ENCODE peak calls at places on chromosomes 11 and 22, in six cellular contexts. One of them, this sample, is unnamed.

GRCh38 chr22:37309221-37310074 is 27.1 kb downstream of the CYTH4 start:
- DNase-seq in progenitor cell of endocrine pancreas: no peak
- DNase-seq in foreskin fibroblast: no peak
- DNase-seq in endothelial cell of umbilical vein: no peak
- DNase-seq in left lung: peak
- DNase-seq in colonic mucosa: no peak
- DNase-seq in this sample: peak

GRCh38 chr11:72824811-72825505 is 10.7 kb downstream of the ATG16L2 start:
- DNase-seq in colonic mucosa: no peak
- DNase-seq in endothelial cell of umbilical vein: no peak
- DNase-seq in foreskin fibroblast: no peak
- DNase-seq in progenitor cell of endocrine pancreas: no peak
- DNase-seq in left lung: no peak
- DNase-seq in this sample: no peak

GRCh38 chr11:57205046-57205671 is 23.4 kb downstream of the LRRC55 start:
- DNase-seq in progenitor cell of endocrine pancreas: no peak
- DNase-seq in colonic mucosa: no peak
- DNase-seq in left lung: no peak
- DNase-seq in endothelial cell of umbilical vein: no peak
- DNase-seq in foreskin fibroblast: peak
- DNase-seq in this sample: no peak

GRCh38 chr11:114614127-114614720 is 18.6 kb upstream of the NXPE4 start:
- DNase-seq in left lung: no peak
- DNase-seq in colonic mucosa: peak
- DNase-seq in endothelial cell of umbilical vein: no peak
- DNase-seq in progenitor cell of endocrine pancreas: no peak
- DNase-seq in foreskin fibroblast: no peak
- DNase-seq in this sample: no peak

GRCh38 chr11:64531422-64531821 is 59.6 kb upstream of the SLC22A12 start:
- DNase-seq in progenitor cell of endocrine pancreas: no peak
- DNase-seq in foreskin fibroblast: no peak
- DNase-seq in endothelial cell of umbilical vein: no peak
- DNase-seq in left lung: no peak
- DNase-seq in colonic mucosa: no peak
- DNase-seq in this sample: no peak

GRCh38 chr11:65616575-65617001 is 1.0 kb downstream of the PCNX3 start:
- DNase-seq in colonic mucosa: no peak
- DNase-seq in endothelial cell of umbilical vein: no peak
- DNase-seq in foreskin fibroblast: no peak
- DNase-seq in progenitor cell of endocrine pancreas: no peak
- DNase-seq in left lung: no peak
- DNase-seq in this sample: no peak

GRCh38 chr11:94926698-94927237 is 46.6 kb downstream of the CWC15 start:
- DNase-seq in colonic mucosa: peak
- DNase-seq in foreskin fibroblast: peak
- DNase-seq in endothelial cell of umbilical vein: peak
- DNase-seq in left lung: no peak
- DNase-seq in progenitor cell of endocrine pancreas: no peak
- DNase-seq in this sample: no peak

GRCh38 chr11:9974375-9974774 is 310.5 kb downstream of the SWAP70 start:
- DNase-seq in endothelial cell of umbilical vein: no peak
- DNase-seq in foreskin fibroblast: no peak
- DNase-seq in progenitor cell of endocrine pancreas: no peak
- DNase-seq in left lung: no peak
- DNase-seq in colonic mucosa: no peak
- DNase-seq in this sample: no peak

GRCh38 chr11:32312865-32313403 is 122.4 kb downstream of the WT1 start:
- DNase-seq in left lung: no peak
- DNase-seq in colonic mucosa: peak
- DNase-seq in endothelial cell of umbilical vein: peak
- DNase-seq in foreskin fibroblast: peak
- DNase-seq in progenitor cell of endocrine pancreas: no peak
- DNase-seq in this sample: peak

GRCh38 chr11:119711476-119711875 is 17.5 kb downstream of the NECTIN1 start:
- DNase-seq in progenitor cell of endocrine pancreas: no peak
- DNase-seq in foreskin fibroblast: no peak
- DNase-seq in left lung: no peak
- DNase-seq in endothelial cell of umbilical vein: no peak
- DNase-seq in colonic mucosa: no peak
- DNase-seq in this sample: no peak

DNA sequence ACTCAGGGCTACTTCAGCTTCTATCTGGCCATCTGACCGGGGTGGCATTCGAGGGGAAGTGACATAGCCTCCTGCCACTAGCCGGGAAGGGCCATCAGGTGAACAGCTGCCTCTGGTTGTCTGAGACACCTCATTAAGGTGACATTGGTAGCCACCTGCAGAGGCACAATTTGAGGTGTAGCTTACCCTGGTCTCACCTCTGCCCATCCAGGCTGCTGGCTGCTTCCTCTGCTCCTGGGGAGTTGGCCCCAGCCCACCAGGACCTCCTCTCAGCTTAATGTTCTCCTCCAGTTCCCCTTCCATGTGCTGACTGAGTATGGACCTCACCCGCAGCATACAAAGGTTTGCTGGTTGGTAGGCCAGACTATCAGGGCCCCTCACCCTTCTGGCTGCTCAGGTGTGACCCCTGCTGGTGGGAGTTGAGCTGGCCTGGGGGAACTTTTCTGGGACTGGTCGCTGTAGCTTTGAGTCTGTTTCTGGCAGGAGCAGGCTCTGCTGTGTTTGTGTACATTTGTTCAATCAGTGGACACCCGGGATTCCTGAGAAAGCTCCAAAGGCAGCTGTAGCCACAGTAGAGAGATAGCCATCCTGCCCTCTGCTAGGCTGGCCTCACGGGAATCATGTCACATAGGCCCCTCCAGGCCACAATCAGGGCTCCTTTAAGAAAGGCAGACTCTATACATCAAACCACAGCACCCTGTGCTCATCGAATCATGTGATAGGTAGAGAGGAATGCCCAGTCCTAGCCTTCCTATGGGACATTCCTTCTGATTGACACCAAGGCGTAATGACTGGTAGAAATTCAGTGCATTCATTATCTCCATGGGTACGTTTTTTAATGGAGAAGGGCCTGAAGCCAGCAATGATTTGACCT is 295.1 kb upstream of the PLET1 start:
- DNase-seq in endothelial cell of umbilical vein: peak
- DNase-seq in left lung: peak
- DNase-seq in progenitor cell of endocrine pancreas: peak
- DNase-seq in colonic mucosa: peak
- DNase-seq in foreskin fibroblast: peak
- DNase-seq in this sample: peak
- TF ChIP-seq CTCF in endothelial cell of umbilical vein: peak
- TF ChIP-seq CTCF in left lung: peak
- TF ChIP-seq CTCF in progenitor cell of endocrine pancreas: peak
- TF ChIP-seq CTCF in colonic mucosa: peak
- TF ChIP-seq CTCF in foreskin fibroblast: peak
- TF ChIP-seq CTCF in this sample: peak

DNA sequence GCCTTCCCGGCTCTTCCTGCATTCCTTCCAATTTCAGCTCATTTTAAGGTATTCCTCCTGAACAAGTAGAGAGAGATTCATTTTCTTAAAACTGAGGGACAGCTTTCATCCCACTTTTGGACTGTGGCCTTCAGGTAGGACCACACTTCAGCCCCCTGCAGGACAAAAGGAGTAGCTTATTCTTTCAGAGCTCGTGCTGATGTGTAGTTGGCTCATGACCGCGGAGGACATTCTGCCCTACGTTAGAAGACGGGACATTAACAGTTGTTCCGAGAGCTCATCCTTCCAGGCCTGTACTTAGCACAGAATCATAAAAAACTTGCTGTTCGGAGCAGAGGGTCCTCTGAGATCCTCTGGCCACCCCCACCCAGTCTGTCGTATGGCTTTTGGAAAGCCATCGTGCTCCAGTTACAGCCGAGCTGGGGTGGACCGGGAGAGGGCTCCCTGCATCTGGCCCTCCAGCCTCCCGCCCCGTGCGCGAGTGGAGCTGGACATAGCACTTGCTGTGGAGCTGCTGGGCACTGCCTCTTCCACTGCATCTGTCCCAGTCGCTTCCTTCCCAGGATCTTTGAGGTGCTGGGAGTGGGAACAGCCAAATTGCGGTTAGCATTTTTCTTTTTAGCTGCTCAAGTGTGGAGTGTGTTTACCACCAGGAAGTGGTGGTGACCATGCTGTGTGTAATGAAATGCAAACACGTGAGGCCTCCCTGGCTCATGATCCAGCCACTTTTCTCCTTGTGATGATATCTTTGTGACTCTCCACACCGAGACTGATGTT is 250.3 kb downstream of the TBC1D22A start:
- DNase-seq in progenitor cell of endocrine pancreas: no peak
- DNase-seq in colonic mucosa: no peak
- DNase-seq in foreskin fibroblast: peak
- DNase-seq in left lung: peak
- DNase-seq in endothelial cell of umbilical vein: no peak
- DNase-seq in this sample: no peak
- TF ChIP-seq CTCF in progenitor cell of endocrine pancreas: peak
- TF ChIP-seq CTCF in colonic mucosa: no peak
- TF ChIP-seq CTCF in foreskin fibroblast: no peak
- TF ChIP-seq CTCF in left lung: no peak
- TF ChIP-seq CTCF in endothelial cell of umbilical vein: no peak
- TF ChIP-seq CTCF in this sample: no peak

GRCh38 chr11:123054301-123055065 is 7.5 kb downstream of the HSPA8 start:
- DNase-seq in colonic mucosa: no peak
- DNase-seq in endothelial cell of umbilical vein: peak
- DNase-seq in foreskin fibroblast: peak
- DNase-seq in left lung: no peak
- DNase-seq in progenitor cell of endocrine pancreas: no peak
- DNase-seq in this sample: peak
- TF ChIP-seq CTCF in colonic mucosa: peak
- TF ChIP-seq CTCF in endothelial cell of umbilical vein: peak
- TF ChIP-seq CTCF in foreskin fibroblast: peak
- TF ChIP-seq CTCF in left lung: peak
- TF ChIP-seq CTCF in progenitor cell of endocrine pancreas: peak
- TF ChIP-seq CTCF in this sample: peak

GRCh38 chr22:43798492-43798891 is 13.6 kb downstream of the EFCAB6 start:
- DNase-seq in colonic mucosa: no peak
- DNase-seq in progenitor cell of endocrine pancreas: no peak
- DNase-seq in foreskin fibroblast: no peak
- DNase-seq in endothelial cell of umbilical vein: no peak
- DNase-seq in left lung: no peak
- DNase-seq in this sample: peak

GRCh38 chr22:43800970-43801369 is 11.1 kb downstream of the EFCAB6 start:
- DNase-seq in colonic mucosa: no peak
- DNase-seq in progenitor cell of endocrine pancreas: no peak
- DNase-seq in left lung: no peak
- DNase-seq in endothelial cell of umbilical vein: no peak
- DNase-seq in foreskin fibroblast: no peak
- DNase-seq in this sample: no peak

GRCh38 chr22:43795320-43795719 is 16.8 kb downstream of the EFCAB6 start:
- DNase-seq in foreskin fibroblast: no peak
- DNase-seq in progenitor cell of endocrine pancreas: no peak
- DNase-seq in colonic mucosa: no peak
- DNase-seq in endothelial cell of umbilical vein: no peak
- DNase-seq in left lung: no peak
- DNase-seq in this sample: no peak

GRCh38 chr22:43792905-43793304 is 19.2 kb downstream of the EFCAB6 start:
- DNase-seq in colonic mucosa: no peak
- DNase-seq in endothelial cell of umbilical vein: no peak
- DNase-seq in progenitor cell of endocrine pancreas: no peak
- DNase-seq in left lung: no peak
- DNase-seq in foreskin fibroblast: no peak
- DNase-seq in this sample: no peak

GRCh38 chr22:43796567-43796966 is 15.5 kb downstream of the EFCAB6 start:
- DNase-seq in progenitor cell of endocrine pancreas: no peak
- DNase-seq in endothelial cell of umbilical vein: no peak
- DNase-seq in foreskin fibroblast: peak
- DNase-seq in left lung: no peak
- DNase-seq in colonic mucosa: no peak
- DNase-seq in this sample: no peak
- TF ChIP-seq CTCF in progenitor cell of endocrine pancreas: peak
- TF ChIP-seq CTCF in endothelial cell of umbilical vein: no peak
- TF ChIP-seq CTCF in foreskin fibroblast: peak
- TF ChIP-seq CTCF in left lung: no peak
- TF ChIP-seq CTCF in colonic mucosa: peak
- TF ChIP-seq CTCF in this sample: no peak

DNA sequence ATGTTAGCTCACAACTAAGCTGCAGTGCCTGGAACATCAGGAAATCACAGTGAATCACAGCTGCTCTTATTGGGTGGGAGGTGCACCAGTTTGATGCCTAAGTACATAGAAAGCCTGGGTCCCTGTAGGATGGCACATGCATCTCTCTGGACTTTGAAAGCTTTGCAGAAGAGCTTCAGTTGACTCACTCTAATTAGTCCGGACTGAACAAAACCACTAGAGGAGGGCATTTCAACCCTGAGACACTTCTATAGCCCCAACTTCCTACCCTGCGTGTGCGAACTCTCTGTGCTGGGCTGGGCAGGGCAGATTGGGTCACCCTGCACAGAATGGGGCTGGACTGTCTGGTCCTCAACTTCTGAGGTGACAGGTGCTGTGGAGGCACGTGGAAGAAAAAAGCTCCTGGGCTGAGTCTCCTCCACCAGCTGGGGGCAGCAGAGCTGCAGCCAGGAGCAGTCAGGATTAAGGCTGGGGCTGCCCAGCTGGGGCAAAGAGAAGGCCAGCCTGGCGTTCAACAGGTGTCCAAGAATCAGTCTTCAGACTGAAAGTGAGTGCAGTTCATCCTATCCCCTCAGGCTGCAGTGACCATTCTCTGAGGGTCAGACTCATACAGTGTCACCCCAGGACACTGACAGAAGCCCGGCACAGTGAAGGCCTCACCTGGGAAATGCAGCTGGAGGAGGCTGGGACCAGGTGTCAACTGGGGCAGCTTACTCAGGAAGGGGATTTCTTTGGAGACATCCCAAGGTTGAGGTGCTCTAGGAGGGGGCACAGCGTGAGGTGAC is 22.1 kb downstream of the GGTLC2 start:
- DNase-seq in foreskin fibroblast: peak
- DNase-seq in progenitor cell of endocrine pancreas: peak
- DNase-seq in colonic mucosa: peak
- DNase-seq in endothelial cell of umbilical vein: peak
- DNase-seq in left lung: no peak
- DNase-seq in this sample: peak
- TF ChIP-seq CTCF in foreskin fibroblast: peak
- TF ChIP-seq CTCF in progenitor cell of endocrine pancreas: peak
- TF ChIP-seq CTCF in colonic mucosa: peak
- TF ChIP-seq CTCF in endothelial cell of umbilical vein: peak
- TF ChIP-seq CTCF in left lung: peak
- TF ChIP-seq CTCF in this sample: peak

This sample was measured in GM10248.